ENCODE peak calls at places on chromosome 10, in six cellular contexts. C, Y, K, H, D and P are unnamed samples.

GRCh38 chr10:32379314-32379949 is 32.5 kb upstream of the EPC1 start:
- DNase-seq in K (peak), D (no peak), C (peak), Y (peak), H (peak), P (no peak)

GRCh38 chr10:37067576-37067975 is 57.8 kb upstream of the ANKRD30A start:
- DNase-seq in Y (no peak), K (no peak), C (no peak), H (no peak), D (no peak), P (no peak)

GRCh38 chr10:45461034-45461433 is 87.0 kb downstream of the ALOX5 start:
- DNase-seq in C (no peak), K (no peak), D (no peak), H (no peak), Y (no peak), P (no peak)

GRCh38 chr10:10271639-10272192 is 746.0 kb upstream of the CELF2 start:
- DNase-seq in K (no peak), D (no peak), C (no peak), H (no peak), Y (no peak), P (no peak)

GRCh38 chr10:104240078-104240477 is 7.9 kb upstream of the CFAP43 start:
- DNase-seq in K (no peak), H (no peak), D (no peak), C (no peak), Y (no peak), P (no peak)

GRCh38 chr10:62866451-62866850 is 50.3 kb upstream of the EGR2 start:
- DNase-seq in H (no peak), C (no peak), Y (peak), D (no peak), K (no peak), P (no peak)

GRCh38 chr10:91788527-91788926 is 9.7 kb upstream of the TNKS2 start:
- DNase-seq in H (no peak), D (no peak), Y (no peak), K (no peak), C (peak), P (no peak)

GRCh38 chr10:21199501-21199900 is 302.4 kb upstream of the NEBL start:
- DNase-seq in H (no peak), C (no peak), Y (no peak), D (no peak), K (no peak), P (no peak)

GRCh38 chr10:91953600-91954140 is 30.1 kb downstream of the BTAF1 start:
- DNase-seq in H (no peak), C (no peak), K (no peak), D (no peak), Y (peak), P (no peak)

GRCh38 chr10:95655571-95656290 is 780 bp downstream of the ALDH18A1 start:
- DNase-seq in K (peak), H (no peak), C (no peak), D (no peak), Y (peak), P (no peak)

GRCh38 chr10:25933653-25934608 is at the start of gene MYO3A:
- DNase-seq in C (peak), K (no peak), D (no peak), Y (no peak), H (no peak), P (peak)
- TF ChIP-seq CTCF in C (no peak), K (no peak), D (no peak), Y (no peak), H (no peak), P (peak)

GRCh38 chr10:110647136-110647430 is 2.9 kb downstream of the RBM20 start:
- DNase-seq in D (no peak), C (no peak), H (no peak), K (no peak), Y (no peak), P (no peak)

GRCh38 chr10:110651044-110651958 is 7.2 kb downstream of the RBM20 start:
- DNase-seq in H (no peak), D (no peak), C (no peak), K (peak), Y (no peak), P (no peak)

GRCh38 chr10:110650265-110650668 is 6.1 kb downstream of the RBM20 start:
- DNase-seq in D (no peak), K (no peak), H (no peak), Y (no peak), C (no peak), P (no peak)

GRCh38 chr10:110649652-110650264 is 5.6 kb downstream of the RBM20 start:
- DNase-seq in H (no peak), D (no peak), C (no peak), K (no peak), Y (no peak), P (no peak)

DNA sequence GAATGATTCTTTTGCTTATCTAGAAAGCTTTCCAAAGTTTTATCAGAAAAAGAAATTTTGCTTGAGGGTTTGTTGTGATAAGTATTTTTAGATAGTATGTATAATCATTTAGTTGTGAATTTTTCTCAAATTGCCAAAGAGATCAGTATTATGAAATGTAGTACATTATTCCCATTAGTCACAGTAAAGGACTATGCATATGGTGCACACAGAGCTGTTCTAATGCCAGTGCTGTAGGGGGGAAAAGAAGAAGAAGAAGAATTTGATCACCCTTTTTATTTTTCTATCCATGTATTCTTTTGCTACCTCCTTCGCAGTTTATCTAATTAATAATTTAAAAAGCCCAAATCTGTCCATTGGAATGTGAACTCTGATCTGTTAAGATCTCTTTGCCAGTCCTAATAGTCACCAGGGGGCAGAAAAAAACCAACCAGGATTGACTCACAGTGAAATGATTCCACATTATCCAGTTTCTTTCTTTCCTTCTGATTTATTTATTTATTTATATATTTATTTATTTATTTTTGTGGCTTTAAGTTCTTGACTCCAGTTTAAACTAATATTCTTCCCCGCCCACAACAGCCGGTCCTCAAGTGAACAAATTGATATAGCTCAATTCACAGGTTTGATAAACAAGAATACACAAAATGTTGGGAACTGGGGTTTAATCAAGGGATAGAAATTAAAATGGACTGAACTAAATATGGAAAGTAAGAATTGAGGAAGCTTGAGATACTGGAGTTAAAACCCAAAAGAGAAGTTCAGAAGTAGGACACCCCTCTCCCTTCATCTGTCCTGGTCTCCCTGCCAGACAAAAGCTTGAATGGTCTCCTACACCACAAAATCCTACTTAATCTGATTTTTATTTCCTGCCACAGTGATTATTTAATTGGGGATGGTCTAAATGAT is 4.9 kb downstream of the RBM20 start:
- DNase-seq in Y (no peak), H (no peak), D (no peak), K (no peak), C (no peak), P (no peak)
- TF ChIP-seq CTCF in Y (peak), H (no peak), D (no peak), K (no peak), C (no peak), P (peak)

GRCh38 chr10:5948999-5949759 is 28.2 kb downstream of the IL15RA start:
- DNase-seq in K (peak), Y (peak), D (peak), H (peak), C (peak), P (peak)
- TF ChIP-seq CTCF in K (peak), Y (peak), D (peak), H (peak), C (peak), P (peak)

DNA sequence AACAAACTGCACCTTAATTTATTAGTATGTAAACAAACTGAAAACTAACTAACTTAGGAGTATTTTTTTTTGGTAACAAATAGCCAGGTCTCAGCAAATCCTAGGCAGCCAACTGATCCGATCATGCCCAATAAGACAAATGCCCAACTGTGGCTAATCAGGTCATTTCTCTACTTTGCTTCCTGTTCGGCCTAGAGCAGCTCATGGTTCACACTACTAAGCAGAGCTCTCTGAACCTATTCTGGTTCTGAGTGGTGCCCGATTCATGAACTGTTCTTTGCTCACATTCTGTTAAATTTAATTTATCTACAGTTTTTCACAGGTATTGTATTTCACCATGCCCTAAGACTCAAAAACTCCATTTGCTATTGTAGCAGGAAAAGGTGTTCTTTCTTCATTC is 55.1 kb downstream of the CCDC3 start:
- DNase-seq in C (no peak), K (no peak), D (no peak), H (no peak), Y (no peak), P (no peak)
- TF ChIP-seq CTCF in C (no peak), K (no peak), D (no peak), H (no peak), Y (no peak), P (no peak)

DNA sequence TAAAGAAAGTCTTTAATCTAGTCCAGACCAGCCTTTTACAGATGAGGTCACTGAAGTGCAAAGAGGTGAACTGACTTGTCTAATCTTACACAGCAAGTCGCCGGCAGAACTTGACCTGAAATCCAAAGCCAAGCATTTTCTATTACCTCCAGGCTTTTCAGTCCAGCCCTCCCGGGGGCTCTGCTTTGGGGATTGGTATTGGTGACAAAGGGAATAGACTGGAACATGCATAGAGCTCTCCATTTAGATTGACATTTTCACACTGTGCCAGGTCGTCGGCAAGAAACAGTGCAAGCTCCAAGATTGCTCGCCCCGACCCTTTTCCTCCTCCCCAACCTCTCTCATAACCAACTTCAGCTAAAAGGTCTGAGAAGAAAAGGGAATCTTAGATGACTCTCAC is 42.2 kb upstream of the MTPAP start:
- DNase-seq in D (no peak), H (no peak), K (no peak), C (no peak), Y (no peak), P (no peak)
- TF ChIP-seq CTCF in D (no peak), H (no peak), K (no peak), C (no peak), Y (no peak), P (no peak)

DNA sequence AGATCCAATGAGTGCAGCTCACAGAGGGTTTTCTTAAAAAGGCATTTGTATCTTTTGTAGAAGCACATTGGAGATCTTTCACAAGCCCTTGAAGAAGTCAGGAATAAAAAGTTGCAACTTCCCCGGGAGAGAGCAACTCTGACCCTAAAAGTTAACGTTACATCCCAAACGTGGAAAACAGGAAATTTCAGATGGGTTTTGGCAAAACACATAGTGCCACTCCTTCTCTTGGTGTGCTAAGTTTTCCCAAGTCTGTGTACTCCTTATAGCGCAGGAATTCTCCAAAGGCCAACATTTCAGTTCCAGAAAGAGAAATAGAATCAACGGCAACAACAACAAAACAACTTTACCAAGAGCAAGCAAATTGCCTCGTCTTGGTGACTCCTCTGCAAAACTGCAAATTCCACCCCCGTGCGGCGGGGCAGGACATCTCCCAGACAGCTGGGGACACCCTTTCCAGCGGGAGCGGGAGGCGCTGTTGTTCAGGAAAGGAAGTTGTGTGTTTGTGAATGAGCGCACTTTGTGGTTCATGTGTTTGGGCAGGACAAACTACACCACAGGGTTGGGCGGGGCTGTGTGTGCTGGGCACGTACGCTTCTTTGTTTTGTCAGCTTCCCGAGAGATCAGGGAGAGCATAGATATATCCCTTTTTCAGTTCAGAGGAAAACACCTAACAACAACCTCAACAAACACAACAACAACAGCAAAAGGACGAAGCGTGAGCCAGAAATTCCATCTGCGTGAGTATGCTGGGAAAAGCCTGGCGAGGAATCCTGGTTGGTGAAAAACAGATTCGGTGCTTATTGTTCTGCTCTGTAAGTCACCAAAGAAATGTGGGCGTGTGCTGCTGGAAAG is 294.7 kb upstream of the PITRM1 start:
- DNase-seq in C (peak), Y (peak), H (peak), D (no peak), K (peak), P (no peak)
- TF ChIP-seq CTCF in C (no peak), Y (peak), H (peak), D (peak), K (peak), P (no peak)

GRCh38 chr10:121356187-121356586 is 242.1 kb downstream of the FGFR2 start:
- DNase-seq in C (no peak), Y (no peak), K (no peak), D (no peak), H (no peak), P (no peak)
- TF ChIP-seq CTCF in C (no peak), Y (no peak), K (no peak), D (no peak), H (no peak), P (no peak)

GRCh38 chr10:7544203-7544602 is 122.6 kb downstream of the ITIH5 start:
- DNase-seq in C (no peak), K (no peak), D (no peak), Y (no peak), H (no peak), P (no peak)
- TF ChIP-seq CTCF in C (no peak), K (no peak), D (no peak), Y (no peak), H (no peak), P (no peak)

GRCh38 chr10:58336242-58336641 is 1.4 kb downstream of the UBE2D1 start:
- DNase-seq in C (no peak), K (no peak), H (no peak), D (no peak), Y (no peak), P (no peak)

GRCh38 chr10:58335306-58336005 is 650 bp downstream of the UBE2D1 start:
- DNase-seq in D (no peak), K (peak), H (peak), C (peak), Y (peak), P (no peak)

GRCh38 chr10:58330397-58330796 is 4.4 kb upstream of the UBE2D1 start:
- DNase-seq in Y (no peak), D (no peak), H (no peak), K (no peak), C (no peak), P (no peak)

GRCh38 chr10:58334817-58335305 is at the start of gene UBE2D1:
- DNase-seq in K (peak), H (peak), Y (peak), C (peak), D (peak), P (peak)
- TF ChIP-seq CTCF in K (no peak), H (no peak), Y (no peak), C (peak), D (no peak), P (no peak)

GRCh38 chr10:35749230-35749629 is 107.1 kb upstream of the FZD8 start:
- DNase-seq in K (no peak), D (no peak), Y (no peak), H (no peak), C (no peak), P (no peak)
- TF ChIP-seq CTCF in K (no peak), D (no peak), Y (no peak), H (no peak), C (no peak), P (no peak)